ENCODE peak calls at places on chromosomes 7 and 10, in nine cellular contexts. H, P, D, Z, A, B, N, S and O are unnamed samples. For H3K36me3, the result is how much of the 10 kb centered on the place peaks cover.

GRCh38 chr10:870564-871166 is 60.8 kb downstream of the LARP4B start:
- DNase-seq in H (no peak), P (no peak), D (no peak), Z (no peak), A (no peak), B (no peak), N (no peak), S (no peak), O (no peak)

GRCh38 chr10:44357141-44357540 is 27.8 kb downstream of the CXCL12 start:
- DNase-seq in H (no peak), P (no peak), D (no peak), Z (no peak), A (no peak), B (no peak), N (no peak), S (no peak), O (no peak)

GRCh38 chr7:104943502-104944343 is 70.3 kb upstream of the KMT2E start:
- DNase-seq in H (peak), P (peak), D (no peak), Z (peak), A (peak), B (peak), N (peak), S (peak), O (peak)

GRCh38 chr7:88391247-88391646 is 84.6 kb upstream of the STEAP4 start:
- DNase-seq in H (no peak), P (no peak), D (no peak), Z (no peak), A (no peak), B (no peak), N (no peak), S (no peak), O (no peak)

GRCh38 chr7:143193880-143194279 is 10.7 kb downstream of the TAS2R39 start:
- DNase-seq in H (no peak), P (no peak), D (no peak), Z (no peak), A (no peak), B (no peak), N (no peak), S (no peak), O (no peak)

GRCh38 chr7:40922316-40922670 is 780.6 kb downstream of the INHBA start:
- DNase-seq in H (no peak), P (peak), D (no peak), Z (no peak), A (no peak), B (peak), N (no peak), S (no peak), O (no peak)

GRCh38 chr7:132187869-132188789 is 388.1 kb downstream of the PLXNA4 start:
- DNase-seq in H (no peak), P (no peak), D (peak), Z (no peak), A (no peak), B (no peak), N (no peak), S (no peak), O (no peak)

GRCh38 chr7:63925626-63926460 is 72.8 kb upstream of the ZNF722 start:
- DNase-seq in H (peak), P (no peak), D (no peak), Z (peak), A (peak), B (peak), N (peak), S (no peak), O (peak)

GRCh38 chr7:101321491-101322401 is at the start of gene IFT22:
- DNase-seq in H (peak), P (peak), D (peak), Z (peak), A (peak), B (peak), N (peak), S (peak), O (peak)

GRCh38 chr10:84599254-84599653 is 270.9 kb downstream of the CCSER2 start:
- DNase-seq in H (no peak), P (no peak), D (peak), Z (no peak), A (no peak), B (no peak), N (no peak), S (no peak), O (no peak)

GRCh38 chr7:133783276-133783675 is 343.9 kb upstream of the LRGUK start:
- DNase-seq in H (no peak), P (peak), D (no peak), Z (no peak), A (no peak), B (no peak), N (no peak), S (no peak), O (no peak)

GRCh38 chr7:92810242-92810611 is 26.1 kb downstream of the CDK6 start:
- DNase-seq in H (no peak), P (peak), D (no peak), Z (no peak), A (no peak), B (peak), N (no peak), S (peak), O (peak)

GRCh38 chr10:110636932-110637557 is 7.1 kb upstream of the RBM20 start:
- DNase-seq in H (no peak), P (peak), D (peak), Z (no peak), A (peak), B (no peak), N (no peak), S (no peak), O (no peak)

GRCh38 chr7:114708646-114709045 is 213.2 kb upstream of the MDFIC start:
- DNase-seq in H (no peak), P (no peak), D (peak), Z (no peak), A (no peak), B (no peak), N (no peak), S (no peak), O (no peak)

GRCh38 chr7:30887464-30887872 is 24.2 kb upstream of the AQP1 start:
- DNase-seq in H (no peak), P (no peak), D (no peak), Z (no peak), A (no peak), B (no peak), N (no peak), S (no peak), O (no peak)

DNA sequence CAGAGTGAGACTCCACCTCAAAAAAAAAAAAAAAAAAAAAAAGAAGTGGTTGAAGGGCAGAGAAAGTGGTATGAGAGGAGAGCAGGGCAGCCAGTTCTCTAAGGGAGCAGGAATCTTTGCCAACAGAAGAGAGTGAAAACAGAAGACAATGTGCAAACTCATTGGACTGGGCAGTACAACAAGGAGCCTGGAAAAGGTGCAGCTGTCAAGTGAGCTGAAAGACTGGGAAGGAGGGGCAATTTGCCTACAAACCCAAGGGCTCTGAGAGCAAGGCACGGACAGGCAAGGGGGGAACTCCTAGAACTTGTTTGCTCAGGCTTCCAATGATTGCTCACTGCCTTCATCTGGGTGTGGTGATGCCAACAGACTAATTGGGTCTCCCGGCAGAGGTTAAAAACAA is 9.5 kb downstream of the ACTR1A start:
- DNase-seq in H (no peak), P (no peak), D (no peak), Z (no peak), A (peak), B (no peak), N (no peak), S (no peak), O (no peak)
- H3K27ac ChIP-seq in H (no peak), P (no peak), D (no peak), Z (no peak), A (no peak), B (no peak), N (no peak), S (no peak), O (no peak)

GRCh38 chr10:59792812-59793211 is 39.6 kb upstream of the MRLN start:
- DNase-seq in H (no peak), P (no peak), D (no peak), Z (no peak), A (no peak), B (no peak), N (no peak), S (no peak), O (no peak)
- H3K36me3 ChIP-seq in H (under half), P (under half), D (under half), Z (under half), A (half or more), B (under half), N (under half), S (half or more), O (under half)

GRCh38 chr7:130242198-130243014 is 24.3 kb upstream of the CPA2 start:
- DNase-seq in H (peak), P (peak), D (peak), Z (peak), A (peak), B (peak), N (peak), S (peak), O (peak)
- TF ChIP-seq CTCF in H (peak), P (peak), D (peak), Z (peak), A (peak), B (peak), N (peak), S (peak), O (peak)

DNA sequence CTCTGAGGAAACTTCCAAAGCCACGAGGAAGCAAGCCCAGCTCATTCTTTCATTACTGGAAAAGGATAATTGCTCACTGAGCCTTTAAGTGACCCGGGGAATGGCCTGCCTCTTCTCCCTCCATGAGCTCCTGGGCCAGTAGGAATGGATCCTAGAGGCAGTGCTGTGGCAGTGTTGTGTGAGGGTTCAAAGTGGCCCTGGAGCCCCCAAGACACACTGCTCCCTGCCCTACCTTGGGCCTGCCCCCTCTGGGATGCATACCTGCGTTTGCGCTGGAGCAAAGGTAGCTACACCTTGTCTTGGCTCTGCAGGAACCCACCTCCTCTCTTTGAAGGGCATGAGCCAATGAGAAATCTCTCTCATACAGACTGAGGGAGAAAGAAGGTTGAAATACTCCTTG is 115.8 kb upstream of the ANLN start:
- DNase-seq in H (no peak), P (no peak), D (no peak), Z (no peak), A (no peak), B (no peak), N (no peak), S (no peak), O (no peak)
- H3K27ac ChIP-seq in H (no peak), P (no peak), D (no peak), Z (no peak), A (no peak), B (no peak), N (no peak), S (no peak), O (no peak)

GRCh38 chr7:35246819-35247218 is 7.1 kb downstream of the TBX20 start:
- DNase-seq in H (no peak), P (no peak), D (no peak), Z (no peak), A (no peak), B (no peak), N (no peak), S (no peak), O (no peak)

GRCh38 chr7:35241884-35242283 is 12.0 kb downstream of the TBX20 start:
- DNase-seq in H (no peak), P (no peak), D (no peak), Z (no peak), A (peak), B (no peak), N (no peak), S (no peak), O (peak)

GRCh38 chr7:35241431-35241830 is 12.5 kb downstream of the TBX20 start:
- DNase-seq in H (no peak), P (no peak), D (no peak), Z (no peak), A (no peak), B (no peak), N (no peak), S (no peak), O (no peak)
- H3K36me3 ChIP-seq in H (under half), P (under half), D (under half), Z (under half), A (under half), B (under half), N (under half), S (under half), O (under half)

DNA sequence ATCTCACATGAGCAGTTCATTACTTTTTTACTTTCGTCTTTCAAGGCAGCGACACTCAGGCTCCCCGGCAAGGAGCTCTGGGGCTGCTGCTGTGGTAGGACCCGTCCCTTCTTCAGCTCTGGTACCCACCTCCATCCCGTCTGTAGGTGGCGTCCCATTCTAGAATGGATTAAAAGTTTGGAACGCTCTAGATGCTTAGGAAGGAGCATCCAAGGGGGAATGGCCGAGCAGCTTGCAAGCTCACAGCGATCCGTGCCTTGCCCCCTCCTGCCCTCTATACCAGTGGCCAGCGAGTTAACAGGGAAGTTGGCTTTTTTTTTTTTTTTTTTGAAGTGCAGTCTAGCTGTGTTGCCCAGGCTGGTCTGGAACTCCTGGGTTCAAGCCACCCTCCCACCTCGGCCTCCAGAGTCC is 22.8 kb upstream of the TTYH3 start:
- DNase-seq in H (no peak), P (no peak), D (peak), Z (no peak), A (no peak), B (no peak), N (peak), S (peak), O (no peak)
- TF ChIP-seq CTCF in H (no peak), P (peak), D (peak), Z (peak), A (peak), B (peak), N (peak), S (peak), O (no peak)

GRCh38 chr7:129613016-129613337 is 1.5 kb downstream of the NRF1 start:
- DNase-seq in H (no peak), P (no peak), D (no peak), Z (no peak), A (no peak), B (no peak), N (no peak), S (no peak), O (no peak)

GRCh38 chr7:129615018-129615417 is 3.5 kb downstream of the NRF1 start:
- DNase-seq in H (no peak), P (no peak), D (no peak), Z (no peak), A (no peak), B (peak), N (no peak), S (peak), O (no peak)

GRCh38 chr7:129617607-129618006 is 6.1 kb downstream of the NRF1 start:
- DNase-seq in H (no peak), P (no peak), D (no peak), Z (no peak), A (no peak), B (no peak), N (no peak), S (no peak), O (no peak)

GRCh38 chr7:129616530-129616929 is 5.0 kb downstream of the NRF1 start:
- DNase-seq in H (no peak), P (no peak), D (no peak), Z (no peak), A (no peak), B (no peak), N (no peak), S (no peak), O (no peak)

GRCh38 chr7:129617178-129617577 is 5.7 kb downstream of the NRF1 start:
- DNase-seq in H (no peak), P (no peak), D (no peak), Z (no peak), A (no peak), B (no peak), N (no peak), S (no peak), O (no peak)
- H3K27ac ChIP-seq in H (no peak), P (no peak), D (peak), Z (no peak), A (no peak), B (no peak), N (no peak), S (no peak), O (no peak)

GRCh38 chr7:157189405-157189804 is 50.7 kb downstream of the UBE3C start:
- DNase-seq in H (no peak), P (no peak), D (peak), Z (no peak), A (no peak), B (no peak), N (no peak), S (no peak), O (no peak)
- H3K36me3 ChIP-seq in H (under half), P (half or more), D (under half), Z (under half), A (half or more), B (under half), N (under half), S (half or more), O (under half)

GRCh38 chr7:54678763-54679396 is 80.1 kb downstream of the SEC61G start:
- DNase-seq in H (no peak), P (no peak), D (no peak), Z (no peak), A (no peak), B (no peak), N (no peak), S (no peak), O (no peak)
- TF ChIP-seq CTCF in H (no peak), P (no peak), D (peak), Z (no peak), A (no peak), B (no peak), N (no peak), S (no peak), O (no peak)